ENCODE peak calls at places on chromosomes 16 and 17, in eight cellular contexts. B is breast epithelium, H is fibroblast of mammary gland, W is fibroblast of lung, P is mucosa of descending colon, O is dorsolateral prefrontal cortex, X is IMR-90, L is astrocyte of the spinal cord. K is an unnamed sample.

GRCh38 chr17:75065562-75066151 is 18.6 kb downstream of the KCTD2 start:
- DNase-seq in B (no peak), H (peak), W (no peak), P (no peak), O (no peak), X (no peak), L (no peak), K (no peak)

GRCh38 chr16:67535201-67535600 is 6.6 kb downstream of the RIPOR1 start:
- DNase-seq in B (no peak), H (no peak), W (no peak), P (no peak), O (no peak), X (no peak), L (no peak), K (no peak)

GRCh38 chr17:40726919-40727318 is 23.4 kb upstream of the KRT24 start:
- DNase-seq in B (no peak), H (peak), W (peak), P (no peak), O (no peak), X (peak), L (peak), K (peak)

GRCh38 chr17:10790491-10791401 is 13.2 kb downstream of the TMEM238L start:
- DNase-seq in B (peak), H (no peak), W (no peak), P (peak), O (no peak), X (no peak), L (no peak), K (no peak)

GRCh38 chr17:15744091-15744676 is 12.1 kb downstream of the TBC1D26 start:
- DNase-seq in B (no peak), H (no peak), W (no peak), P (no peak), O (no peak), X (no peak), L (no peak), K (no peak)

GRCh38 chr17:7132511-7133094 is 18.0 kb upstream of the ASGR2 start:
- DNase-seq in B (no peak), H (no peak), W (no peak), P (no peak), O (no peak), X (no peak), L (no peak), K (peak)

GRCh38 chr16:57530104-57530522 is 6.3 kb downstream of the CCDC102A start:
- DNase-seq in B (no peak), H (peak), W (peak), P (no peak), O (no peak), X (peak), L (peak), K (peak)

GRCh38 chr17:59734226-59734625 is 26.8 kb downstream of the VMP1 start:
- DNase-seq in B (no peak), H (no peak), W (no peak), P (peak), O (no peak), X (no peak), L (no peak), K (no peak)

GRCh38 chr16:48963901-48964615 is 317.6 kb downstream of the CBLN1 start:
- DNase-seq in B (no peak), H (peak), W (peak), P (no peak), O (no peak), X (peak), L (peak), K (peak)

GRCh38 chr17:38712593-38712992 is 7.5 kb downstream of the MLLT6 start:
- DNase-seq in B (no peak), H (no peak), W (no peak), P (no peak), O (no peak), X (no peak), L (no peak), K (no peak)

GRCh38 chr17:61846976-61847375 is 16.4 kb downstream of the BRIP1 start:
- DNase-seq in B (no peak), H (no peak), W (no peak), P (no peak), O (no peak), X (no peak), L (no peak), K (no peak)

GRCh38 chr16:67872131-67872630 is 671 bp upstream of the EDC4 start:
- DNase-seq in B (no peak), H (no peak), W (no peak), P (no peak), O (no peak), X (no peak), L (no peak), K (no peak)

GRCh38 chr17:45296003-45296832 is 20.6 kb downstream of the MAP3K14 start:
- DNase-seq in B (no peak), H (peak), W (no peak), P (no peak), O (no peak), X (peak), L (no peak), K (peak)

GRCh38 chr16:80862153-80862552 is 57.8 kb upstream of the CDYL2 start:
- DNase-seq in B (no peak), H (no peak), W (no peak), P (no peak), O (no peak), X (no peak), L (no peak), K (no peak)

GRCh38 chr17:71709974-71710373 is 410.8 kb upstream of the SOX9 start:
- DNase-seq in B (no peak), H (no peak), W (peak), P (no peak), O (no peak), X (peak), L (peak), K (no peak)

GRCh38 chr17:31533546-31534155 is 142.2 kb downstream of the RAB11FIP4 start:
- DNase-seq in B (no peak), H (peak), W (peak), P (no peak), O (peak), X (peak), L (peak), K (peak)

GRCh38 chr17:45273551-45273957 is 11.7 kb upstream of the SPATA32 start:
- DNase-seq in B (no peak), H (peak), W (no peak), P (no peak), O (no peak), X (no peak), L (no peak), K (no peak)

GRCh38 chr17:66858182-66859083 is 23.5 kb downstream of the CACNG5 start:
- DNase-seq in B (no peak), H (no peak), W (no peak), P (no peak), O (no peak), X (no peak), L (no peak), K (no peak)

GRCh38 chr16:4140652-4141051 is 24.4 kb upstream of the ADCY9 start:
- DNase-seq in B (peak), H (peak), W (peak), P (no peak), O (no peak), X (peak), L (peak), K (peak)

GRCh38 chr16:86567701-86568571 is 1.3 kb downstream of the FOXC2 start:
- DNase-seq in B (no peak), H (no peak), W (peak), P (no peak), O (no peak), X (peak), L (peak), K (peak)

GRCh38 chr16:20880867-20881866 is 19.0 kb downstream of the DCUN1D3 start:
- DNase-seq in B (no peak), H (no peak), W (no peak), P (no peak), O (no peak), X (no peak), L (no peak), K (peak)

GRCh38 chr16:66515543-66516171 is 34.3 kb downstream of the TK2 start:
- DNase-seq in B (no peak), H (peak), W (peak), P (no peak), O (no peak), X (peak), L (peak), K (peak)
- TF ChIP-seq CTCF in B (no peak), H (peak), W (peak), P (no peak), O (peak), X (peak), L (peak), K (peak)

GRCh38 chr16:85479972-85480726 is 133.0 kb upstream of the GSE1 start:
- DNase-seq in B (no peak), H (no peak), W (no peak), P (peak), O (no peak), X (no peak), L (no peak), K (peak)
- H3K4me3 ChIP-seq in B (no peak), H (no peak), W (no peak), P (no peak), O (no peak), X (no peak), L (no peak), K (no peak)

GRCh38 chr16:82736161-82736697 is 109.5 kb downstream of the CDH13 start:
- DNase-seq in B (no peak), H (no peak), W (no peak), P (no peak), O (no peak), X (no peak), L (no peak), K (no peak)

GRCh38 chr16:82735176-82735575 is 108.4 kb downstream of the CDH13 start:
- DNase-seq in B (no peak), H (no peak), W (no peak), P (no peak), O (no peak), X (no peak), L (no peak), K (peak)

GRCh38 chr16:82741073-82741615 is 114.4 kb downstream of the CDH13 start:
- DNase-seq in B (no peak), H (no peak), W (no peak), P (no peak), O (no peak), X (peak), L (peak), K (no peak)

GRCh38 chr16:82735696-82736095 is 108.9 kb downstream of the CDH13 start:
- DNase-seq in B (no peak), H (no peak), W (peak), P (no peak), O (no peak), X (no peak), L (peak), K (peak)

DNA sequence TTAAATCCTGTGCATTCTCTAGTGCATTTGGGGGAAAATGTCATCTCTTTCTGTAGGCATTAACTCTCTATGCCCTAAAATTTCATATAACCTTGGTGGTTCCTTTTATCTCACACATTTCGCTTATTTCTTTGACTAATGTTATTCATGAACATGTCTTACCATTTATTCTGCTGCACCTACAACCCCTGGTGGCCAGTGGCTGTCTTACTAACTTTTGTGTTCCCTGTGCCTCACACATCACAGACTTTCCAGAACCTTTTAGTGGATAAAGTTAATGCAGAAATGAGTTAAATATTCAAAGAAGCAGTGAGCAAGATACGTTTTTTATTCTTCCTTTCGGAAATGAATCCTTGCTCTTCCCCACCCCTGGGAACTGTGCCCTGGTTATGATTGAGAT is 111.9 kb downstream of the CDH13 start:
- DNase-seq in B (no peak), H (no peak), W (peak), P (no peak), O (no peak), X (peak), L (no peak), K (peak)
- TF ChIP-seq CTCF in B (no peak), H (peak), W (peak), P (no peak), O (no peak), X (peak), L (peak), K (peak)

DNA sequence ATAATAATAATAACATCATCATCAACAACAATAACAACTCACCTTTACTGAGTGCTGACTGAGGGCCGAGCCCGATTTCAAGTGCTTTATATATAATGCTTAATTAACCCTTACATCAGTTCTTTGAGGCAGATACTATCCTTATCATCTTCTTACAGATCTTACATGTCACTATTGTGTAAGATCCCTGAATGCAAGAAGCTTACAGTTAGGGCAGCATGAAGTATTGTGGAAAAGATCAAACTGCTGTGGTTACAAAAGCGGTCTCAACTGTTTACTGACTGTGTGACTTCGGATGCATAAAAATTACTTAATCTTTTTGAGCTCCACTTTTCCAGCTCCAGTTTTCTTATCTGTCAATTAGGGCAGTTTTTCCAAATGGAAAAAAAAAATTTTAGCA is 3.3 kb downstream of the VAT1 start:
- DNase-seq in B (no peak), H (peak), W (peak), P (no peak), O (no peak), X (peak), L (no peak), K (no peak)
- H3K4me3 ChIP-seq in B (no peak), H (no peak), W (no peak), P (no peak), O (no peak), X (no peak), L (no peak), K (no peak)

DNA sequence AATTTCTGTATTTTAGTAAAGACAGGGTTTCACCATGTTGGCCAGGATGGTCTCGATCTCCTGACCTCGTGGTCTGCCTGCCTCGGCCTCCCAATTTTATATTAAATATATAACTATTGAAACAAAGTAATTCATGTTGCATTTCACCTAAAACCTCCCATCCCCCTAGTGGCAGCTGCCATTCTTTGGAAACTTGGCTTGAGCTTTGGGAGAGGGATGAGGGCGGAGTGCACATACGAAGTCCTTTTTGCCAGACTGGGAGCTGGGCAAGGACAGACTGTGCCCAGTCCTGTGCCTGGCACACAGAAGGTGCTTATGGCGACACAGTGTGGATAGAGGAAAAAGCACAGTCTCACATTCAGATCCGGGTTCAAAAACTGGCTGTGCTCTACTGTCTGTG is 83.8 kb downstream of the NETO2 start:
- DNase-seq in B (no peak), H (no peak), W (no peak), P (no peak), O (peak), X (no peak), L (no peak), K (no peak)
- TF ChIP-seq CTCF in B (no peak), H (no peak), W (no peak), P (no peak), O (no peak), X (no peak), L (no peak), K (no peak)